ENCODE peak calls at places on chromosomes 3 and 15, in nine cellular contexts. O is adipocyte; P is SW480; S is sigmoid colon; V is activated T-helper 9 cell treated with anti-CD3 and anti-CD28 coated beads, Interleukin-2, amount 50 U/mL, for 16 hours; A is body of pancreas; I is AG20443; E is NCI-H1436; J is NCI-H345. Y is an unnamed sample.

GRCh38 chr15:90367578-90367977 is 15.5 kb downstream of the ZNF774 start:
- DNase-seq in O (peak; percentile 31), P (no peak), S (no peak), V (no peak), A (no peak), I (peak; percentile 48), E (no peak), J (no peak), Y (no peak)

GRCh38 chr3:179182892-179183291 is 34.7 kb downstream of the PIK3CA start:
- DNase-seq in O (peak; percentile 34), P (no peak), S (no peak), V (no peak), A (no peak), I (no peak), E (no peak), J (no peak), Y (no peak)

GRCh38 chr15:61916104-61916503 is 144.1 kb downstream of the VPS13C start:
- DNase-seq in O (peak; percentile 70), P (no peak), S (no peak), V (no peak), A (no peak), I (peak; percentile 30), E (no peak), J (no peak), Y (no peak)

GRCh38 chr3:174862101-174862500 is 3.0 kb downstream of the NAALADL2 start:
- DNase-seq in O (no peak), P (peak; percentile 14), S (no peak), V (no peak), A (no peak), I (no peak), E (peak; percentile 55), J (no peak), Y (no peak)

GRCh38 chr15:63505842-63506222 is 1.4 kb downstream of the USP3 start:
- DNase-seq in O (no peak), P (no peak), S (no peak), V (no peak), A (no peak), I (no peak), E (no peak), J (no peak), Y (no peak)

GRCh38 chr3:162769559-162769958 is 1273.0 kb downstream of the OTOL1 start:
- DNase-seq in O (no peak), P (peak; percentile 25), S (no peak), V (no peak), A (no peak), I (no peak), E (no peak), J (no peak), Y (no peak)

GRCh38 chr15:64699767-64700388 is 75.5 kb downstream of the RBPMS2 start:
- DNase-seq in O (peak; percentile 63), P (no peak), S (no peak), V (no peak), A (peak; percentile 36), I (peak; percentile 24), E (peak; percentile 8), J (no peak), Y (peak; percentile 54)

GRCh38 chr3:39468108-39468436 is 592 bp downstream of the MOBP start:
- DNase-seq in O (no peak), P (no peak), S (no peak), V (no peak), A (no peak), I (no peak), E (no peak), J (no peak), Y (no peak)

GRCh38 chr15:73287019-73287418 is 81.7 kb downstream of the HCN4 start:
- DNase-seq in O (peak; percentile 39), P (no peak), S (no peak), V (no peak), A (no peak), I (no peak), E (no peak), J (no peak), Y (no peak)

GRCh38 chr3:143928541-143929255 is 42.9 kb upstream of the DIPK2A start:
- DNase-seq in O (peak; percentile 35), P (no peak), S (no peak), V (no peak), A (no peak), I (no peak), E (no peak), J (no peak), Y (no peak)

GRCh38 chr3:174953068-174953467 is 93.9 kb downstream of the NAALADL2 start:
- DNase-seq in O (no peak), P (no peak), S (no peak), V (no peak), A (no peak), I (no peak), E (no peak), J (no peak), Y (no peak)

GRCh38 chr3:58383904-58384303 is 49.7 kb downstream of the PDHB start:
- DNase-seq in O (peak; percentile 98), P (peak; percentile 76), S (no peak), V (no peak), A (no peak), I (peak; percentile 89), E (no peak), J (no peak), Y (no peak)

GRCh38 chr3:112399064-112399463 is 66.1 kb downstream of the CD200 start:
- DNase-seq in O (no peak), P (no peak), S (no peak), V (no peak), A (no peak), I (no peak), E (no peak), J (no peak), Y (no peak)

GRCh38 chr3:117660941-117661635 is 951.5 kb downstream of the TUSC7 start:
- DNase-seq in O (peak; percentile 34), P (no peak), S (no peak), V (no peak), A (no peak), I (no peak), E (no peak), J (no peak), Y (no peak)

GRCh38 chr3:62011667-62012066 is 361.7 kb downstream of the FEZF2 start:
- DNase-seq in O (no peak), P (no peak), S (no peak), V (no peak), A (no peak), I (peak; percentile 35), E (no peak), J (no peak), Y (no peak)

GRCh38 chr15:29708519-29708918 is 113.7 kb downstream of the TJP1 start:
- DNase-seq in O (peak; percentile 24), P (no peak), S (no peak), V (no peak), A (no peak), I (no peak), E (no peak), J (no peak), Y (no peak)

GRCh38 chr3:135137296-135137695 is 342.2 kb downstream of the EPHB1 start:
- DNase-seq in O (no peak), P (no peak), S (no peak), V (no peak), A (no peak), I (no peak), E (no peak), J (no peak), Y (no peak)

GRCh38 chr3:20080956-20081554 is 40.8 kb downstream of the KAT2B start:
- DNase-seq in O (no peak), P (no peak), S (peak; percentile 66), V (no peak), A (peak; percentile 88), I (no peak), E (no peak), J (no peak), Y (peak; percentile 88)

GRCh38 chr15:39397883-39398282 is 183.0 kb upstream of the THBS1 start:
- DNase-seq in O (no peak), P (no peak), S (no peak), V (no peak), A (no peak), I (no peak), E (no peak), J (no peak), Y (no peak)

GRCh38 chr3:89300519-89300918 is 193.1 kb downstream of the EPHA3 start:
- DNase-seq in O (no peak), P (no peak), S (no peak), V (no peak), A (no peak), I (no peak), E (no peak), J (no peak), Y (no peak)

GRCh38 chr15:57924536-57924935 is 141.0 kb downstream of the ALDH1A2 start:
- DNase-seq in O (no peak), P (no peak), S (no peak), V (no peak), A (no peak), I (no peak), E (no peak), J (no peak), Y (no peak)

GRCh38 chr15:84598993-84599392 is 1.8 kb upstream of the ZSCAN2 start:
- DNase-seq in O (peak; percentile 77), P (peak; percentile 58), S (no peak), V (no peak), A (peak; percentile 37), I (peak; percentile 70), E (peak; percentile 1), J (peak; percentile 17), Y (no peak)

GRCh38 chr3:193021506-193022010 is 103.9 kb upstream of the MB21D2 start:
- DNase-seq in O (no peak), P (no peak), S (no peak), V (no peak), A (no peak), I (no peak), E (no peak), J (no peak), Y (no peak)

GRCh38 chr3:48002787-48003186 is 13.4 kb downstream of the MAP4 start:
- DNase-seq in O (no peak), P (no peak), S (no peak), V (no peak), A (no peak), I (no peak), E (no peak), J (no peak), Y (no peak)

GRCh38 chr15:101028772-101029438 is 109.7 kb downstream of the LRRK1 start:
- DNase-seq in O (no peak), P (no peak), S (peak; percentile 48), V (no peak), A (peak; percentile 5), I (no peak), E (no peak), J (no peak), Y (peak; percentile 63)

GRCh38 chr3:175651716-175652115 is 792.6 kb downstream of the NAALADL2 start:
- DNase-seq in O (peak; percentile 65), P (no peak), S (no peak), V (no peak), A (no peak), I (no peak), E (no peak), J (no peak), Y (no peak)

GRCh38 chr15:63539517-63539916 is 35.1 kb downstream of the USP3 start:
- DNase-seq in O (no peak), P (no peak), S (no peak), V (no peak), A (no peak), I (no peak), E (no peak), J (no peak), Y (no peak)